ENCODE peak calls at places on chromosomes 3 and 15, in five cellular contexts. A is heart right ventricle, G is HTR-8/SVneo, K is mesothelial cell of epicardium, P is GM03348. S is an unnamed sample.

GRCh38 chr3:42005426-42005825 is 43.5 kb upstream of the ULK4 start:
- DNase-seq in G (no peak), A (no peak), P (no peak), K (no peak), S (no peak)

GRCh38 chr3:18098960-18099587 is 326.1 kb downstream of the SATB1 start:
- DNase-seq in G (peak; percentile 61), K (no peak), A (no peak), P (peak; percentile 76), S (no peak)

GRCh38 chr15:47803767-47804166 is 86.5 kb downstream of the SEMA6D start:
- DNase-seq in A (no peak), P (no peak), G (no peak), K (no peak), S (no peak)

GRCh38 chr15:37084602-37085001 is 15.7 kb downstream of the MEIS2 start:
- DNase-seq in K (no peak), A (no peak), G (no peak), P (no peak), S (no peak)

GRCh38 chr15:48798319-48798718 is 12.6 kb downstream of the CEP152 start:
- DNase-seq in P (no peak), G (no peak), K (no peak), A (no peak), S (no peak)

GRCh38 chr3:120203016-120203415 is 82.0 kb downstream of the GPR156 start:
- DNase-seq in P (peak; percentile 87), G (peak; percentile 65), K (no peak), A (peak; percentile 23), S (peak; percentile 79)

GRCh38 chr3:9422712-9423424 is 25.5 kb downstream of the SETD5 start:
- DNase-seq in P (peak; percentile 81), A (peak; percentile 93), G (peak; percentile 81), K (peak; percentile 35), S (peak; percentile 99)

GRCh38 chr15:85298941-85299340 is 81.5 kb upstream of the AKAP13 start:
- DNase-seq in A (no peak), K (no peak), P (no peak), G (no peak), S (no peak)

GRCh38 chr15:68598171-68599152 is 19.7 kb downstream of the CORO2B start:
- DNase-seq in P (peak; percentile 28), G (no peak), A (no peak), K (no peak), S (no peak)

GRCh38 chr3:45092132-45093031 is 53.8 kb downstream of the CDCP1 start:
- DNase-seq in A (no peak), G (peak; percentile 55), P (peak; percentile 68), K (no peak), S (peak; percentile 49)

GRCh38 chr3:182609575-182610156 is 183.6 kb upstream of the ATP11B start:
- DNase-seq in K (peak; percentile 34), A (no peak), P (no peak), G (no peak), S (no peak)

GRCh38 chr15:73751481-73751880 is 1.7 kb downstream of the INSYN1 start:
- DNase-seq in K (no peak), A (no peak), P (peak; percentile 18), G (no peak), S (no peak)

GRCh38 chr3:139430467-139430866 is 41.0 kb upstream of the COPB2 start:
- DNase-seq in K (no peak), P (no peak), G (no peak), A (no peak), S (no peak)

GRCh38 chr3:46490338-46491084 is 7.3 kb upstream of the RTP3 start:
- DNase-seq in P (peak; percentile 33), G (no peak), K (no peak), A (no peak), S (no peak)

S was measured in LNCaP clone FGC.